ENCODE peak calls at places on chromosomes 7 and 10, in seven cellular contexts. V is K562, K is HCT116, E is GM12878, W is HepG2, C is H1, T is SK-N-SH. F is an unnamed sample.

GRCh38 chr10:89138755-89139154 is 68.4 kb downstream of the CH25H start:
- DNase-seq in V (no peak), T (no peak), W (no peak), K (no peak), C (no peak), E (no peak), F (no peak)

GRCh38 chr7:12685550-12685949 is 1.9 kb upstream of the ARL4A start:
- DNase-seq in W (no peak), T (peak), E (no peak), K (no peak), C (peak), V (no peak), F (no peak)

GRCh38 chr7:157310676-157311185 is 26.1 kb upstream of the DNAJB6 start:
- DNase-seq in T (peak), E (no peak), C (no peak), K (no peak), W (no peak), V (no peak), F (no peak)

GRCh38 chr10:97901381-97901780 is 51.7 kb downstream of the GOLGA7B start:
- DNase-seq in W (no peak), K (no peak), E (no peak), C (no peak), V (no peak), T (no peak), F (no peak)

GRCh38 chr10:108685863-108686531 is 1237.3 kb downstream of the XPNPEP1 start:
- DNase-seq in K (no peak), C (no peak), W (no peak), V (no peak), T (no peak), E (no peak), F (no peak)

GRCh38 chr10:4691776-4692175 is 134.2 kb upstream of the AKR1E2 start:
- DNase-seq in T (no peak), E (no peak), C (no peak), V (no peak), W (no peak), K (no peak), F (no peak)

GRCh38 chr7:109873296-109873695 is 1217.6 kb upstream of the LRRN3 start:
- DNase-seq in C (no peak), V (no peak), K (no peak), W (no peak), E (no peak), T (no peak), F (no peak)

GRCh38 chr10:113454341-113455061 is 98.4 kb upstream of the HABP2 start:
- DNase-seq in W (peak), K (peak), V (peak), T (peak), C (peak), E (no peak), F (no peak)

GRCh38 chr7:70893422-70893821 is 238.5 kb upstream of the GALNT17 start:
- DNase-seq in K (no peak), V (peak), T (no peak), W (no peak), C (no peak), E (no peak), F (no peak)

GRCh38 chr10:101139421-101139911 is 8.4 kb downstream of the TLX1 start:
- DNase-seq in E (no peak), T (peak), V (no peak), K (no peak), C (no peak), W (peak), F (no peak)

GRCh38 chr7:44284881-44285541 is 40.4 kb downstream of the CAMK2B start:
- DNase-seq in C (no peak), K (no peak), E (no peak), T (peak), V (no peak), W (no peak), F (no peak)

GRCh38 chr7:66050990-66051424 is 24.6 kb upstream of the ASL start:
- DNase-seq in V (no peak), C (no peak), T (no peak), W (peak), E (no peak), K (no peak), F (no peak)

GRCh38 chr7:71132521-71133231 is 732 bp downstream of the GALNT17 start:
- DNase-seq in V (no peak), K (no peak), W (no peak), T (peak), C (no peak), E (no peak), F (no peak)

GRCh38 chr10:49666685-49667084 is 12.8 kb upstream of the C10orf53 start:
- DNase-seq in E (no peak), T (no peak), C (no peak), K (no peak), V (no peak), W (no peak), F (no peak)

GRCh38 chr10:129544205-129545202 is 77.5 kb downstream of the MGMT start:
- DNase-seq in K (no peak), E (no peak), V (no peak), T (no peak), W (no peak), C (no peak), F (no peak)

GRCh38 chr7:30168800-30169584 is 34.2 kb downstream of the MTURN start:
- DNase-seq in K (no peak), V (no peak), E (no peak), T (no peak), C (peak), W (no peak), F (no peak)

GRCh38 chr7:106659963-106660861 is 746 bp downstream of the CCDC71L start:
- DNase-seq in T (peak), W (no peak), K (peak), V (peak), C (peak), E (peak), F (peak)

GRCh38 chr7:101405474-101406067 is 42.9 kb downstream of the COL26A1 start:
- DNase-seq in W (no peak), C (no peak), E (no peak), K (no peak), V (no peak), T (no peak), F (no peak)

GRCh38 chr7:14598978-14599377 is 303.6 kb downstream of the DGKB start:
- DNase-seq in T (no peak), V (no peak), E (no peak), W (no peak), C (no peak), K (no peak), F (no peak)

GRCh38 chr7:25786958-25787730 is 364.9 kb upstream of the NFE2L3 start:
- DNase-seq in W (no peak), E (no peak), V (no peak), C (no peak), K (no peak), T (no peak), F (no peak)

GRCh38 chr7:140033779-140034363 is 28.9 kb downstream of the PARP12 start:
- DNase-seq in E (no peak), V (no peak), W (no peak), C (no peak), T (no peak), K (no peak), F (no peak)

GRCh38 chr7:8684426-8684825 is 251.0 kb downstream of the NXPH1 start:
- DNase-seq in V (no peak), C (no peak), W (no peak), K (no peak), T (no peak), E (no peak), F (no peak)

GRCh38 chr10:6640433-6641040 is 60.5 kb upstream of the PRKCQ start:
- DNase-seq in C (no peak), W (no peak), K (no peak), E (no peak), V (no peak), T (no peak), F (no peak)

GRCh38 chr7:99127636-99128035 is 16.3 kb downstream of the SMURF1 start:
- DNase-seq in C (no peak), E (no peak), V (no peak), K (no peak), W (no peak), T (no peak), F (no peak)

GRCh38 chr10:75165684-75166622 is 44.6 kb upstream of the VDAC2 start:
- DNase-seq in V (no peak), K (no peak), E (peak), C (no peak), W (no peak), T (peak), F (no peak)

GRCh38 chr7:42878303-42878702 is 33.6 kb downstream of the C7orf25 start:
- DNase-seq in C (no peak), E (no peak), K (no peak), V (no peak), T (no peak), W (no peak), F (no peak)

GRCh38 chr7:108014747-108015682 is 12.1 kb upstream of the LAMB1 start:
- DNase-seq in C (no peak), T (no peak), W (peak), E (no peak), V (no peak), K (peak), F (no peak)

GRCh38 chr10:78585952-78586351 is 482.8 kb upstream of the ZMIZ1 start:
- DNase-seq in C (no peak), T (no peak), V (no peak), K (no peak), W (no peak), E (no peak), F (no peak)

GRCh38 chr10:78584666-78585065 is 484.1 kb upstream of the ZMIZ1 start:
- DNase-seq in W (no peak), V (no peak), C (no peak), T (no peak), K (no peak), E (no peak), F (no peak)

GRCh38 chr10:78582540-78582939 is 486.2 kb upstream of the ZMIZ1 start:
- DNase-seq in K (no peak), C (no peak), W (no peak), T (no peak), V (no peak), E (no peak), F (no peak)

GRCh38 chr10:78581133-78581694 is 487.6 kb upstream of the ZMIZ1 start:
- DNase-seq in K (no peak), C (no peak), W (peak), V (no peak), T (no peak), E (no peak), F (no peak)

GRCh38 chr10:78584266-78584665 is 484.5 kb upstream of the ZMIZ1 start:
- DNase-seq in C (no peak), T (no peak), W (no peak), V (no peak), E (no peak), K (no peak), F (no peak)
- TF ChIP-seq SIN3A in C (no peak), T (no peak), W (no peak), V (no peak), E (no peak), K (no peak), F (no peak)

DNA sequence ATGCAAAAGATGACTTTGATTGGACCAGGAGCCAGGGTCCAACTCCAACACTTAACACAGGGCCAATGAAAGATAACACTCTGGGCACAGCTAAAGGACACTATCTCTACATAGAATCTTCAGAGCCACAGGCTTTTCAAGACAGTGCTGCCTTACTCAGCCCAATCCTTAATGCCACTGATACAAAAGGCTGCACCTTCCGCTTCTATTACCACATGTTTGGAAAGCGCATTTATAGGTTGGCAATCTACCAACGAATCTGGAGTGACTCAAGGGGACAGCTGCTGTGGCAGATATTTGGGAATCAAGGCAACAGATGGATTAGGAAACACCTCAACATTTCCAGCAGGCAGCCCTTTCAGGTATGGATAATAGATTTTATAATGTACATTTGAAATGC is 160.7 kb downstream of the MALRD1 start:
- DNase-seq in W (no peak), T (peak), V (no peak), C (no peak), E (no peak), K (no peak), F (no peak)
- TF ChIP-seq CTCF in W (no peak), T (no peak), V (no peak), C (no peak), E (no peak), K (no peak), F (no peak)

GRCh38 chr7:41701542-41701941 is 1.3 kb downstream of the INHBA start:
- DNase-seq in K (no peak), V (no peak), E (no peak), W (no peak), C (no peak), T (no peak), F (no peak)

GRCh38 chr7:41701068-41701467 is 1.8 kb downstream of the INHBA start:
- DNase-seq in C (no peak), V (no peak), K (no peak), T (no peak), E (no peak), W (no peak), F (no peak)

GRCh38 chr7:41705109-41705871 is 2.4 kb upstream of the INHBA start:
- DNase-seq in T (peak), W (peak), E (peak), K (no peak), V (peak), C (peak), F (no peak)

GRCh38 chr7:41700044-41700471 is 2.8 kb downstream of the INHBA start:
- DNase-seq in E (no peak), W (no peak), C (no peak), T (no peak), V (no peak), K (no peak), F (no peak)

GRCh38 chr7:41702635-41703371 is at the start of gene INHBA:
- DNase-seq in T (peak), V (no peak), E (no peak), K (no peak), W (no peak), C (no peak), F (no peak)
- TF ChIP-seq SIN3A in T (peak), V (no peak), E (no peak), K (no peak), W (no peak), C (no peak), F (no peak)

DNA sequence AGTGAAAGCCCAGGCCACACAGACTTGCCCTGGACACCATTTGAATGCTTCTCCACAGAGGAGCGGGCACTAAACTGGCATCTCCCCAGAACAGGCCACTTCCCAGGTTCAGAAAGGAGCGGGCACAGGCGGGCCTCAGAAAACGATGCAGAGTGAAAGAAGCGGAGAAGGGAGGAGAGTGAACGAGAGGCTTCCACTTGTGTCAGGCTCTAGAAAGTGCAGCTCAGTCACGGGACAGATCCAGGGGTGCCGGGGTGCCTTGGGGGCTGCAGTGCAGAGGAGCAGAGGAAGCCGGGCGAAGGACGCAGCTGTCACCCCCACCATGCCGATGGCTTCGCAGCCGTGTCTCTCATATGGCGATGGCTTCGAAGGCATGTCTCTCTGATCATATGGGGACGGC is 26.1 kb upstream of the PRKAR1B start:
- DNase-seq in V (no peak), W (no peak), K (no peak), E (no peak), T (no peak), C (no peak), F (no peak)
- TF ChIP-seq CTCF in V (no peak), W (no peak), K (no peak), E (no peak), T (no peak), C (no peak), F (no peak)

GRCh38 chr10:71767420-71768035 is 5.8 kb downstream of the VSIR start:
- DNase-seq in C (no peak), K (no peak), E (no peak), T (no peak), V (no peak), W (peak), F (no peak)
- TF ChIP-seq SIN3A in C (no peak), K (no peak), E (no peak), T (no peak), V (no peak), W (no peak), F (no peak)

DNA sequence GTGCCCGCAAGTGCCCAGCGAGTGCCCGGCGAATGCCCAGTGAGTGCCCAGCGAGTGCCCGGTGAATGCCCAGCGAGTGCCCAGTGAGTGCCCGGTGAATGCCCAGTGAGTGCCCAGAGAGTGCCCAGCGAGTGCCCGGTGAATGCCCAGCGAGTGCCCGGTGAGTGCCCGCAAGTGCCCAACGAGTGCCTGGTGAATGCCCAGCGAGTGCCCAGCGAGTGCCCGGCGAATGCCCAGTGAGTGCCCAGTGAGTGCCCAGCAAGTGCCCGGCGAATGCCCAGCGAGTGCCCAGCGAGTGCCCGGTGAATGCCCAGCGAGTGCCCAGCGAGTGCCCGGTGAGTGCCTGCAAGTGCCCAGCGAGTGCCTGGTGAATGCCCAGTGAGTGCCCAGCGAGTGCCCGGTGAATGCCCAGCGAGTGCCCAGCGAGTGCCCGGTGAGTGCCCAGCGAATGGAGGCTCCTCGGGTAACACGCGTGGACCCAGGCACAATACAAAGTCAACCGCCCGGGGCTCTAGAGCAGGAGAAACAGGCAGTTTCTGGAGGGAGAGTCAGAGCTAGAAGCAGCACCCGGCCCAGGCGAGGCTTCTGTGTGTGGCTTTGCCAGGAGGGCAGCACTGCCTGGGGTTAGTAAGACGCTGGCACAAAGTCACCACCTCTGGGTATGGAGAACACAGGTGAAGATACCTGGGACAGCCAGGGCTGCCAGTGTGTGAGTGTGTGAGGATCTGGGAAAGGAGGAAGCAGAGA is 38.2 kb upstream of the CFAP46 start:
- DNase-seq in T (no peak), V (no peak), K (no peak), E (no peak), C (no peak), W (no peak), F (no peak)
- TF ChIP-seq CTCF in T (no peak), V (no peak), K (no peak), E (no peak), C (no peak), W (no peak), F (no peak)

GRCh38 chr10:116160271-116160670 is 112.7 kb downstream of the GFRA1 start:
- DNase-seq in W (no peak), C (no peak), V (no peak), E (no peak), K (no peak), T (no peak), F (no peak)
- TF ChIP-seq SIN3A in W (no peak), C (no peak), V (no peak), E (no peak), K (no peak), T (no peak), F (no peak)

GRCh38 chr10:26269754-26270153 is 53.2 kb downstream of the GAD2 start:
- DNase-seq in E (no peak), C (no peak), K (peak), W (peak), V (peak), T (peak), F (peak)
- TF ChIP-seq CTCF in E (peak), C (peak), K (peak), W (peak), V (peak), T (peak), F (peak)

F was measured in Panc1.